ENCODE peak calls at places on chromosome 9, in ten cellular contexts. One of them, this sample, is unnamed.

GRCh38 chr9:119451426-119451825 is 82.2 kb upstream of the BRINP1 start:
- DNase-seq in SK-N-MC: no peak
- DNase-seq in HepG2: no peak
- DNase-seq in endothelial cell of umbilical vein: no peak
- DNase-seq in K562: no peak
- DNase-seq in GM23338: no peak
- DNase-seq in H1: no peak
- DNase-seq in transverse colon: no peak
- DNase-seq in stomach: no peak
- DNase-seq in upper lobe of left lung: no peak
- DNase-seq in this sample: no peak

GRCh38 chr9:94904806-94905205 is 178.3 kb downstream of the AOPEP start:
- DNase-seq in stomach: no peak
- DNase-seq in endothelial cell of umbilical vein: no peak
- DNase-seq in GM23338: no peak
- DNase-seq in transverse colon: no peak
- DNase-seq in K562: no peak
- DNase-seq in H1: no peak
- DNase-seq in upper lobe of left lung: no peak
- DNase-seq in SK-N-MC: no peak
- DNase-seq in HepG2: peak; percentile 25
- DNase-seq in this sample: no peak

GRCh38 chr9:95769909-95770433 is 105.5 kb upstream of the ERCC6L2 start:
- DNase-seq in endothelial cell of umbilical vein: no peak
- DNase-seq in transverse colon: no peak
- DNase-seq in HepG2: no peak
- DNase-seq in GM23338: no peak
- DNase-seq in stomach: no peak
- DNase-seq in K562: no peak
- DNase-seq in H1: no peak
- DNase-seq in SK-N-MC: no peak
- DNase-seq in upper lobe of left lung: no peak
- DNase-seq in this sample: no peak

GRCh38 chr9:73080110-73080683 is 71.5 kb upstream of the ANXA1 start:
- DNase-seq in H1: no peak
- DNase-seq in K562: no peak
- DNase-seq in endothelial cell of umbilical vein: no peak
- DNase-seq in SK-N-MC: no peak
- DNase-seq in upper lobe of left lung: no peak
- DNase-seq in transverse colon: peak; percentile 35
- DNase-seq in HepG2: no peak
- DNase-seq in stomach: no peak
- DNase-seq in GM23338: peak; percentile 43
- DNase-seq in this sample: no peak

GRCh38 chr9:38312406-38312805 is 80.1 kb upstream of the ALDH1B1 start:
- DNase-seq in transverse colon: no peak
- DNase-seq in HepG2: no peak
- DNase-seq in GM23338: no peak
- DNase-seq in endothelial cell of umbilical vein: no peak
- DNase-seq in SK-N-MC: no peak
- DNase-seq in stomach: no peak
- DNase-seq in H1: no peak
- DNase-seq in upper lobe of left lung: no peak
- DNase-seq in K562: no peak
- DNase-seq in this sample: no peak

GRCh38 chr9:128735373-128735772 is 11.4 kb upstream of the ZDHHC12 start:
- DNase-seq in SK-N-MC: no peak
- DNase-seq in upper lobe of left lung: no peak
- DNase-seq in K562: no peak
- DNase-seq in stomach: no peak
- DNase-seq in HepG2: no peak
- DNase-seq in transverse colon: no peak
- DNase-seq in endothelial cell of umbilical vein: no peak
- DNase-seq in GM23338: no peak
- DNase-seq in H1: no peak
- DNase-seq in this sample: no peak

GRCh38 chr9:71819115-71819739 is 50.9 kb upstream of the CEMIP2 start:
- DNase-seq in HepG2: peak; percentile 16
- DNase-seq in upper lobe of left lung: no peak
- DNase-seq in stomach: peak; percentile 45
- DNase-seq in H1: no peak
- DNase-seq in endothelial cell of umbilical vein: peak; percentile 35
- DNase-seq in SK-N-MC: no peak
- DNase-seq in K562: peak; percentile 13
- DNase-seq in GM23338: peak; percentile 59
- DNase-seq in transverse colon: peak; percentile 32
- DNase-seq in this sample: no peak

GRCh38 chr9:78332381-78332780 is 35.5 kb downstream of the PSAT1 start:
- DNase-seq in K562: no peak
- DNase-seq in endothelial cell of umbilical vein: no peak
- DNase-seq in H1: no peak
- DNase-seq in GM23338: no peak
- DNase-seq in HepG2: no peak
- DNase-seq in stomach: no peak
- DNase-seq in transverse colon: no peak
- DNase-seq in upper lobe of left lung: no peak
- DNase-seq in SK-N-MC: no peak
- DNase-seq in this sample: no peak

GRCh38 chr9:116207371-116208111 is 54.0 kb downstream of the PAPPA start:
- DNase-seq in H1: no peak
- DNase-seq in stomach: no peak
- DNase-seq in SK-N-MC: no peak
- DNase-seq in transverse colon: no peak
- DNase-seq in GM23338: no peak
- DNase-seq in upper lobe of left lung: no peak
- DNase-seq in HepG2: no peak
- DNase-seq in endothelial cell of umbilical vein: no peak
- DNase-seq in K562: no peak
- DNase-seq in this sample: no peak

GRCh38 chr9:437066-438015 is 222.7 kb downstream of the DOCK8 start:
- DNase-seq in H1: no peak
- DNase-seq in upper lobe of left lung: no peak
- DNase-seq in transverse colon: no peak
- DNase-seq in stomach: no peak
- DNase-seq in K562: no peak
- DNase-seq in GM23338: no peak
- DNase-seq in HepG2: no peak
- DNase-seq in endothelial cell of umbilical vein: no peak
- DNase-seq in SK-N-MC: no peak
- DNase-seq in this sample: no peak

GRCh38 chr9:124306098-124306735 is 48.5 kb downstream of the NEK6 start:
- DNase-seq in H1: no peak
- DNase-seq in upper lobe of left lung: peak; percentile 38
- DNase-seq in GM23338: no peak
- DNase-seq in endothelial cell of umbilical vein: peak; percentile 81
- DNase-seq in K562: no peak
- DNase-seq in stomach: no peak
- DNase-seq in transverse colon: no peak
- DNase-seq in HepG2: no peak
- DNase-seq in SK-N-MC: no peak
- DNase-seq in this sample: no peak

GRCh38 chr9:124300312-124300711 is 42.6 kb downstream of the NEK6 start:
- DNase-seq in upper lobe of left lung: peak; percentile 35
- DNase-seq in K562: no peak
- DNase-seq in endothelial cell of umbilical vein: no peak
- DNase-seq in transverse colon: no peak
- DNase-seq in HepG2: no peak
- DNase-seq in GM23338: no peak
- DNase-seq in H1: no peak
- DNase-seq in stomach: no peak
- DNase-seq in SK-N-MC: no peak
- DNase-seq in this sample: no peak

GRCh38 chr9:124302921-124303320 is 45.2 kb downstream of the NEK6 start:
- DNase-seq in stomach: no peak
- DNase-seq in K562: no peak
- DNase-seq in GM23338: no peak
- DNase-seq in SK-N-MC: no peak
- DNase-seq in HepG2: no peak
- DNase-seq in endothelial cell of umbilical vein: no peak
- DNase-seq in transverse colon: no peak
- DNase-seq in H1: no peak
- DNase-seq in upper lobe of left lung: no peak
- DNase-seq in this sample: no peak

GRCh38 chr9:124307379-124308030 is 49.8 kb downstream of the NEK6 start:
- DNase-seq in HepG2: no peak
- DNase-seq in upper lobe of left lung: no peak
- DNase-seq in GM23338: no peak
- DNase-seq in K562: no peak
- DNase-seq in H1: no peak
- DNase-seq in stomach: no peak
- DNase-seq in transverse colon: no peak
- DNase-seq in SK-N-MC: no peak
- DNase-seq in endothelial cell of umbilical vein: no peak
- DNase-seq in this sample: no peak

DNA sequence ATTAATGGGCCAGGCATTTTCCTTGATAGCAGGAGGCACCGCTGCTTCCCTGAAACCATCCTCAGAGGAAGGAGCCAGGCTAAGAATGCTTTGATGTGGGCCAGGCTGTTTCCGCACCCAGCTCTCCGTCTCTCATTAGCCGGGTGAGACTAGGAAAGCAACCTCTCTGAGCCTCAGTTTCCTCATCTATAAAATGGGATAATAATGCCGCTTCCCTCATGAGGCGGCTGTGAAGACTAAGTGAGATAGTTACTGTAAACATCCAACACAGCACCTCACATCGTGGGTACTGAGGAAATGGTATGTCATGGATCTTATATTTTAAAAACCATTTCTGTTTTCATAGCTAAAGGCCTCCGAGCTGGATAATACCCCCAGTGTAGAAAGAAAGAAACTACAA is 46.5 kb downstream of the NEK6 start:
- DNase-seq in GM23338: no peak
- DNase-seq in stomach: no peak
- DNase-seq in upper lobe of left lung: no peak
- DNase-seq in K562: no peak
- DNase-seq in endothelial cell of umbilical vein: no peak
- DNase-seq in HepG2: no peak
- DNase-seq in transverse colon: no peak
- DNase-seq in SK-N-MC: no peak
- DNase-seq in H1: no peak
- DNase-seq in this sample: no peak
- H3K36me3 ChIP-seq in GM23338: no peaks in the 10 kb centered on the region
- H3K36me3 ChIP-seq in stomach: peaks cover 63% of the 10 kb centered on the region
- H3K36me3 ChIP-seq in upper lobe of left lung: peaks cover 46% of the 10 kb centered on the region
- H3K36me3 ChIP-seq in K562: no peaks in the 10 kb centered on the region
- H3K36me3 ChIP-seq in endothelial cell of umbilical vein: peaks cover 20% of the 10 kb centered on the region
- H3K36me3 ChIP-seq in HepG2: peaks cover 54% of the 10 kb centered on the region
- H3K36me3 ChIP-seq in transverse colon: no peaks in the 10 kb centered on the region
- H3K36me3 ChIP-seq in SK-N-MC: no peaks in the 10 kb centered on the region
- H3K36me3 ChIP-seq in H1: no peaks in the 10 kb centered on the region
- H3K36me3 ChIP-seq in this sample: peaks cover 8% of the 10 kb centered on the region

DNA sequence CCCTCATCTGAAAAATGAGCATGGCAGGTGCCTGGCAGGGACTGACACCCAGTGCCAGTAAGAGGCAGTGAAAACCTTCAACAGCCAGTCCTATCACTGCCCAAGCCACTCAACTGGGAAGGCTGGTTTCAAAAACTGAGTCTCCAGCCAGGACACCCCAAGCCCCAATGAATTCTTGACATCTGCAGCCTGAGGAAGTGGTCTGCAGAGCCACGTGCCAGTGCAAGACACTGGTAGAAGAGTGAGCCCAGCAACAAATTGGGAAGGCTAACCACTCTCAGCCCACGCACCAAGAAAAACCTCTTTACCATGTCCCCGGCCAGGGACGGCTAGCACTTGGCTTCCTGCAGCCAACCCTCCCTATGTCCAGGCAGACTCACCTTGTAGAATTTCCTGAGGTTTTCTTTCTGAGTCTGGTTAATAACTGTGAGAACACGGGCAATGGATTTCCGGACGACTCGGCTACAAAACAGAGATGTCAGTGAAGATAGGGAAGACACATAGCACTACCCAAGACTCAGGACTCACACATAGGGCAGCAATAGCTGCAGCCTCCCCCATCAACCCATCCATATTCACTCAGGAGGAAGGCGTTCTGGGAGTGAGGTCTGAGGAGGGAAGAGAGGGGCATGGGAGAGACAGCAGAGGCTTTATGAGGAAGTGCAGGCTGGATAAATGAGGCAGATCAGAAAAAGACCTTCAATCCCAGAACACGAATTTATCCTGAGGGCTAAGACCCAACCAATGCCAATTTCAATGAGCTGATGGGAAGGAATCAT is 1.8 kb downstream of the RPL35 start:
- DNase-seq in transverse colon: no peak
- DNase-seq in GM23338: no peak
- DNase-seq in upper lobe of left lung: no peak
- DNase-seq in HepG2: no peak
- DNase-seq in H1: no peak
- DNase-seq in endothelial cell of umbilical vein: no peak
- DNase-seq in SK-N-MC: no peak
- DNase-seq in stomach: no peak
- DNase-seq in K562: no peak
- DNase-seq in this sample: no peak
- TF ChIP-seq POLR2AphosphoS5 in transverse colon: no peak
- TF ChIP-seq POLR2AphosphoS5 in GM23338: no peak
- TF ChIP-seq POLR2AphosphoS5 in upper lobe of left lung: no peak
- TF ChIP-seq POLR2AphosphoS5 in HepG2: no peak
- TF ChIP-seq POLR2AphosphoS5 in H1: peak; percentile 42
- TF ChIP-seq POLR2AphosphoS5 in endothelial cell of umbilical vein: no peak
- TF ChIP-seq POLR2AphosphoS5 in SK-N-MC: peak; percentile 26
- TF ChIP-seq POLR2AphosphoS5 in stomach: no peak
- TF ChIP-seq POLR2AphosphoS5 in K562: no peak
- TF ChIP-seq POLR2AphosphoS5 in this sample: no peak

GRCh38 chr9:132641216-132641615 is 28.6 kb downstream of the DDX31 start:
- DNase-seq in transverse colon: no peak
- DNase-seq in K562: no peak
- DNase-seq in endothelial cell of umbilical vein: no peak
- DNase-seq in HepG2: no peak
- DNase-seq in H1: no peak
- DNase-seq in SK-N-MC: no peak
- DNase-seq in upper lobe of left lung: no peak
- DNase-seq in GM23338: no peak
- DNase-seq in stomach: no peak
- DNase-seq in this sample: no peak
- H3K36me3 ChIP-seq in transverse colon: peaks cover 23% of the 10 kb centered on the region
- H3K36me3 ChIP-seq in K562: peaks cover 92% of the 10 kb centered on the region
- H3K36me3 ChIP-seq in endothelial cell of umbilical vein: peaks cover 9% of the 10 kb centered on the region
- H3K36me3 ChIP-seq in HepG2: peaks cover 86% of the 10 kb centered on the region
- H3K36me3 ChIP-seq in H1: peaks cover 18% of the 10 kb centered on the region
- H3K36me3 ChIP-seq in SK-N-MC: peaks cover 90% of the 10 kb centered on the region
- H3K36me3 ChIP-seq in upper lobe of left lung: peaks cover 89% of the 10 kb centered on the region
- H3K36me3 ChIP-seq in GM23338: peaks cover 19% of the 10 kb centered on the region
- H3K36me3 ChIP-seq in stomach: peaks cover 95% of the 10 kb centered on the region
- H3K36me3 ChIP-seq in this sample: peaks cover 37% of the 10 kb centered on the region

DNA sequence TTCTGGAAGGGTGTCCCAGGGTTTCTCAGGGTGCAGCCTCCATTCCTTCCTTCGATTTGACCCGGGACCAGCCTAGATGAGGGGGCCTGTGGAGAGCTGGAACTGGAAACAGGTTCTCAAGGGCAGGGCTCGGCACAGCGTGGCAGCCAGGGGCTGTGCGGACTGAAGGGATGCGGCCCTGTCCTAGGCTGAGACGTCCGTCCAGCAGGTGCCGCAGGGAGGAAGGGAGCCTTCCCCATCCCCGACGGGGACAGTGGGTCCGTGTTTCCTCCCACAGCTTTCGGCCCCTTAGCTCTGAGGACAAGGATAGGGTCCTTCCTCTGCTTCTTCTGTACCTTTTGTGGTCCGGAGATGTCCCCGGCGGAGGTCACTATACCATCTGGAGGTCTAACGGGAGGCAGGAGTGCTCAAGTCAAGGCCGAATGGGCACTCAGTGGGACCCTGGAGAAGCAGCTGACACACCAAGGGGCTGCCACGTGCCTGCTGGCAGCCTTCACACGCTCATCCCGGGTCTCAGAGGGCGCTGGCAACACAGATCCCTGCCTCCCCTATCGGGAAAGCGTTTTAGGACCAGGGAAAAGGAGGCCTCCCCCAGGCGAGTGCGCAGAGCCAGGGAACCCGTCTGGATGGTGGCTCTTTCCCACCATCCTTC is 49.9 kb downstream of the USP20 start:
- DNase-seq in K562: peak; percentile 68
- DNase-seq in stomach: peak; percentile 54
- DNase-seq in endothelial cell of umbilical vein: peak; percentile 28
- DNase-seq in HepG2: peak; percentile 33
- DNase-seq in GM23338: peak; percentile 29
- DNase-seq in upper lobe of left lung: peak; percentile 71
- DNase-seq in SK-N-MC: no peak
- DNase-seq in H1: no peak
- DNase-seq in transverse colon: peak; percentile 72
- DNase-seq in this sample: no peak
- TF ChIP-seq POLR2AphosphoS5 in K562: no peak
- TF ChIP-seq POLR2AphosphoS5 in stomach: no peak
- TF ChIP-seq POLR2AphosphoS5 in endothelial cell of umbilical vein: no peak
- TF ChIP-seq POLR2AphosphoS5 in HepG2: no peak
- TF ChIP-seq POLR2AphosphoS5 in GM23338: no peak
- TF ChIP-seq POLR2AphosphoS5 in upper lobe of left lung: no peak
- TF ChIP-seq POLR2AphosphoS5 in SK-N-MC: no peak
- TF ChIP-seq POLR2AphosphoS5 in H1: no peak
- TF ChIP-seq POLR2AphosphoS5 in transverse colon: no peak
- TF ChIP-seq POLR2AphosphoS5 in this sample: no peak

This sample was measured in esophagus muscularis mucosa.